ENCODE peak calls at places on chromosomes 4 and X, in ten cellular contexts. I, W, D, P, C, O, K, X, F and M are unnamed samples.

GRCh38 chr4:13464973-13465372 is 19.2 kb downstream of the RAB28 start:
- DNase-seq in I (no peak), D (no peak), K (no peak), C (no peak), F (no peak), O (no peak), X (no peak), P (no peak), W (no peak), M (no peak)

GRCh38 chrX:108134724-108135123 is 43.1 kb downstream of the ATG4A start:
- DNase-seq in D (no peak), O (no peak), X (no peak), K (no peak), C (no peak), P (no peak), W (no peak), I (no peak), F (no peak), M (no peak)

GRCh38 chrX:56817179-56817578 is 88.1 kb downstream of the NBDY start:
- DNase-seq in I (no peak), D (no peak), W (no peak), C (no peak), X (no peak), K (no peak), F (no peak), P (no peak), O (no peak), M (no peak)

GRCh38 chr4:38242822-38243384 is 282.7 kb downstream of the PTTG2 start:
- DNase-seq in I (no peak), K (no peak), P (no peak), O (no peak), F (no peak), C (no peak), W (no peak), D (no peak), X (no peak), M (no peak)

GRCh38 chrX:49209434-49210251 is 9.7 kb upstream of the SYP start:
- DNase-seq in D (no peak), P (no peak), X (no peak), C (no peak), F (no peak), I (no peak), W (no peak), O (no peak), K (peak), M (no peak)

GRCh38 chrX:77087529-77088169 is 359.5 kb upstream of the FGF16 start:
- DNase-seq in W (peak), P (no peak), O (peak), D (peak), C (peak), I (no peak), F (no peak), K (peak), X (peak), M (no peak)

GRCh38 chr4:153036931-153037330 is 100.8 kb downstream of the FHDC1 start:
- DNase-seq in P (no peak), O (no peak), K (no peak), X (no peak), F (no peak), I (no peak), D (no peak), W (no peak), C (no peak), M (no peak)

GRCh38 chr4:118047043-118047442 is 12.8 kb downstream of the NDST3 start:
- DNase-seq in F (no peak), P (no peak), W (no peak), K (no peak), X (no peak), C (no peak), O (no peak), I (no peak), D (no peak), M (no peak)

GRCh38 chr4:106914223-106914622 is 121.9 kb downstream of the DKK2 start:
- DNase-seq in P (no peak), X (no peak), W (no peak), F (no peak), I (no peak), D (no peak), K (peak), C (no peak), O (no peak), M (no peak)

GRCh38 chr4:56653461-56654237 is 27.4 kb downstream of the HOPX start:
- DNase-seq in W (no peak), D (no peak), O (no peak), X (no peak), C (no peak), K (no peak), F (no peak), P (no peak), I (no peak), M (peak)

GRCh38 chr4:128220286-128221235 is 67.1 kb downstream of the PGRMC2 start:
- DNase-seq in C (peak), I (no peak), W (no peak), D (no peak), O (peak), P (no peak), X (peak), F (no peak), K (peak), M (no peak)

GRCh38 chrX:64198046-64198445 is 7.5 kb downstream of the AMER1 start:
- DNase-seq in K (peak), X (no peak), O (no peak), F (no peak), C (no peak), I (no peak), W (no peak), D (peak), P (no peak), M (no peak)

GRCh38 chrX:137926090-137926489 is 360.2 kb downstream of the ZIC3 start:
- DNase-seq in C (no peak), W (no peak), D (no peak), F (peak), K (no peak), X (no peak), O (peak), I (no peak), P (peak), M (no peak)

GRCh38 chrX:68830486-68831404 is 1.9 kb downstream of the EFNB1 start:
- DNase-seq in I (no peak), X (no peak), C (no peak), W (peak), F (no peak), P (no peak), O (no peak), K (no peak), D (no peak), M (no peak)

GRCh38 chrX:153922932-153923857 is 2.9 kb downstream of the ARHGAP4 start:
- DNase-seq in X (no peak), F (peak), K (peak), W (peak), O (peak), C (peak), D (peak), P (no peak), I (peak), M (no peak)

GRCh38 chrX:124280294-124280902 is 52.1 kb upstream of the TEX13D start:
- DNase-seq in O (no peak), D (no peak), W (no peak), I (no peak), P (no peak), C (peak), F (no peak), X (no peak), K (peak), M (no peak)

GRCh38 chr4:76620723-76621463 is 185.9 kb downstream of the SHROOM3 start:
- DNase-seq in D (peak), C (no peak), O (no peak), K (no peak), X (no peak), P (no peak), F (no peak), W (no peak), I (no peak), M (no peak)

GRCh38 chrX:40098264-40099045 is 697 bp upstream of the BCOR start:
- DNase-seq in O (peak), K (peak), W (no peak), X (no peak), D (peak), I (peak), F (peak), P (peak), C (peak), M (peak)

GRCh38 chr4:64911846-64912245 is 502.6 kb upstream of the TECRL start:
- DNase-seq in P (no peak), C (no peak), I (no peak), D (no peak), W (no peak), O (no peak), K (no peak), X (no peak), F (peak), M (no peak)

GRCh38 chrX:78555401-78555980 is 103.6 kb downstream of the RTL3 start:
- DNase-seq in C (no peak), O (peak), W (no peak), I (no peak), X (no peak), P (no peak), F (no peak), D (no peak), K (no peak), M (no peak)

GRCh38 chr4:56218230-56218895 is 168.9 kb downstream of the AASDH start:
- DNase-seq in W (no peak), I (no peak), P (no peak), K (no peak), O (no peak), D (no peak), C (no peak), X (no peak), F (no peak), M (no peak)

GRCh38 chrX:49165901-49166881 is 3.6 kb downstream of the MAGIX start:
- DNase-seq in D (peak), W (peak), F (peak), I (peak), O (peak), X (peak), C (peak), P (peak), K (peak), M (peak)

GRCh38 chr4:127291316-127291715 is 341.4 kb upstream of the INTU start:
- DNase-seq in I (no peak), O (no peak), P (no peak), D (no peak), F (no peak), K (peak), X (no peak), C (no peak), W (no peak), M (no peak)

GRCh38 chrX:83845397-83845796 is 15.5 kb upstream of the CYLC1 start:
- DNase-seq in I (no peak), K (peak), D (peak), F (peak), O (peak), X (peak), C (no peak), P (peak), W (no peak), M (no peak)

GRCh38 chr4:159487284-159487747 is 384.4 kb downstream of the RAPGEF2 start:
- DNase-seq in W (no peak), X (peak), F (peak), K (peak), O (peak), P (peak), D (peak), C (peak), I (peak), M (no peak)

GRCh38 chr4:109185548-109185947 is 116.9 kb downstream of the COL25A1 start:
- DNase-seq in P (no peak), F (no peak), I (no peak), X (no peak), W (no peak), K (no peak), C (no peak), O (no peak), D (no peak), M (no peak)

DNA sequence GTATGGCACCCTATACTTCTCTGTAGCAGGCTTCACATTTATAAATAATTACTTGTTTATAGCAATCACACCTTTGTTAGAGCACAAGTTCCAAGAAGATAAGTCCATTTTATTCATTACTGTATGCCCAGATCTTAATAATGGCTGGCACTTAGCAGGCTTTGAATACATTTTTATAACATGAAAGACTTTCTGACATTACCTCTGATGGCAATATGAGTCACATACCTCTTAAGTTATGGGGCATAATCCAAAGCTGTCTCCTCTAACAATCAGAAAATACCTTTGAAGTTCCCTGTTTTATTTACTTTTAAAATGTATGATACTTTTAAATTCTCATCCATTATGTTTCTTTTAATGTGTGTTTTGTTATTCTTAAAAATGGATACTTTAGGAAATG is 12.2 kb downstream of the SCRG1 start:
- DNase-seq in F (no peak), C (no peak), P (no peak), K (no peak), O (no peak), D (no peak), W (no peak), X (no peak), I (no peak), M (no peak)
- TF ChIP-seq CTCF in F (no peak), C (no peak), P (no peak), K (no peak), O (no peak), D (no peak), W (no peak), X (no peak), I (no peak), M (no peak)

GRCh38 chrX:70908541-70908940 is at the start of gene TEX11:
- DNase-seq in P (no peak), F (no peak), C (no peak), O (no peak), K (no peak), I (no peak), D (no peak), X (no peak), W (no peak), M (no peak)
- TF ChIP-seq CTCF in P (no peak), F (no peak), C (no peak), O (no peak), K (no peak), I (no peak), D (no peak), X (no peak), W (no peak), M (no peak)

GRCh38 chr4:176011523-176011922 is 54.1 kb upstream of the WDR17 start:
- DNase-seq in F (no peak), C (no peak), X (no peak), K (no peak), W (no peak), I (no peak), D (no peak), P (no peak), O (peak), M (no peak)

GRCh38 chr4:176009254-176009653 is 56.4 kb upstream of the WDR17 start:
- DNase-seq in X (no peak), O (no peak), P (no peak), D (no peak), K (no peak), F (no peak), C (no peak), W (no peak), I (no peak), M (no peak)

GRCh38 chr4:176013466-176014247 is 52.0 kb upstream of the WDR17 start:
- DNase-seq in D (no peak), I (no peak), F (no peak), O (no peak), W (no peak), P (no peak), K (no peak), X (no peak), C (no peak), M (no peak)

DNA sequence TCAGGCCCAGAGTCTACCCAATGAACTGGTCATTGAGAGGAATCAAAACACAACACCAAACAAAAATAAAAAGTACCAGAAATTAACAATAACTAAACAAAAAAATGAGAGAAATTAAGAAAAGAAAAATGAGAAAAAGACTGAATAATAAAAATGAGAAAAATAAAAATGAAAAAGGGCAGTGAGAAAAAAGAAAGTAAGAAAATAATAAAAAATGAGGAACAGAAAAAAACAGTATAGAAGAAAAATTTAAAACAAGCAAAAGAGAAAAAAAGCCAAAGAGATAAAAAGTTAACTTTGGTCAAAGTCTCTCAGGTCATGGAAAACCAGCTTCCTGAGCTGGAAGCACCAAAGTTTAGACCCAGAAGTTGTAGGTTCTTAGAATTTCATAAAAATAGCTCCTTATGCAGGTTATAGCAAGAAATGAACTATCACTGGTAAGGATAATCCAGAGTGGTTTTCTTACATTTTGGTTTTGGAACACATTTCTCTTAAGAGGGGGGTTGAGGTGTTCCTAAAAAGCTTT is 51.0 kb upstream of the WDR17 start:
- DNase-seq in D (no peak), O (no peak), F (no peak), C (no peak), W (no peak), K (no peak), P (no peak), X (no peak), I (no peak), M (no peak)
- TF ChIP-seq CTCF in D (no peak), O (no peak), F (no peak), C (no peak), W (no peak), K (no peak), P (no peak), X (no peak), I (no peak), M (no peak)

GRCh38 chr4:137644201-137644600 is 111.9 kb upstream of the PCDH18 start:
- DNase-seq in C (peak), W (no peak), P (no peak), F (no peak), D (no peak), O (peak), X (no peak), I (no peak), K (peak), M (no peak)

GRCh38 chr4:137641554-137641953 is 109.3 kb upstream of the PCDH18 start:
- DNase-seq in D (no peak), X (peak), K (peak), F (no peak), P (no peak), I (no peak), O (peak), W (no peak), C (no peak), M (no peak)

GRCh38 chr4:137640156-137640837 is 108.0 kb upstream of the PCDH18 start:
- DNase-seq in D (no peak), C (no peak), W (no peak), O (no peak), X (no peak), I (no peak), K (no peak), F (no peak), P (no peak), M (no peak)

GRCh38 chr4:137638934-137639333 is 106.6 kb upstream of the PCDH18 start:
- DNase-seq in C (no peak), I (no peak), F (no peak), W (no peak), O (no peak), D (no peak), X (no peak), K (no peak), P (no peak), M (no peak)

GRCh38 chr4:137640838-137641158 is 108.5 kb upstream of the PCDH18 start:
- DNase-seq in I (no peak), W (no peak), C (no peak), O (no peak), D (no peak), K (no peak), X (no peak), P (no peak), F (no peak), M (no peak)
- TF ChIP-seq CTCF in I (no peak), W (no peak), C (no peak), O (no peak), D (no peak), K (no peak), X (no peak), P (no peak), F (no peak), M (no peak)

GRCh38 chr4:73593631-73594241 is 26.5 kb downstream of the RASSF6 start:
- DNase-seq in P (no peak), C (peak), W (no peak), K (peak), I (no peak), D (peak), X (peak), F (peak), O (peak), M (no peak)
- TF ChIP-seq CTCF in P (peak), C (peak), W (no peak), K (peak), I (no peak), D (peak), X (peak), F (peak), O (peak), M (no peak)